ENCODE peak calls at places on chromosome X, in four cellular contexts. P is IMR-90, A is H9, C is H1. Z is an unnamed sample.

GRCh38 chrX:94961730-94962129 is 1287.7 kb downstream of the FAM133A start:
- DNase-seq in P (no peak), A (no peak), C (no peak), Z (peak)

GRCh38 chrX:56232221-56233082 is at the start of gene KLF8:
- DNase-seq in P (no peak), A (peak), C (peak), Z (peak)

GRCh38 chrX:51461053-51462050 is 35.0 kb downstream of the NUDT11 start:
- DNase-seq in P (peak), A (peak), C (no peak), Z (peak)

GRCh38 chrX:70166601-70167590 is 10.4 kb upstream of the DGAT2L6 start:
- DNase-seq in P (peak), A (no peak), C (no peak), Z (peak)

GRCh38 chrX:101388604-101389003 is 2.2 kb upstream of the RPL36A start:
- DNase-seq in P (no peak), A (no peak), C (no peak), Z (no peak)

GRCh38 chrX:20523626-20524312 is 257.1 kb upstream of the RPS6KA3 start:
- DNase-seq in P (no peak), A (no peak), C (no peak), Z (no peak)

GRCh38 chrX:8848921-8849320 is 47.7 kb upstream of the FAM9A start:
- DNase-seq in P (peak), A (no peak), C (no peak), Z (no peak)

GRCh38 chrX:22629105-22629725 is 356.5 kb downstream of the CBLL2 start:
- DNase-seq in P (peak), A (no peak), C (no peak), Z (no peak)

GRCh38 chrX:80335062-80335830 is 85.0 kb upstream of the TENT5D start:
- DNase-seq in P (no peak), A (peak), C (peak), Z (peak)

GRCh38 chrX:134948333-134949241 is 42.2 kb upstream of the SMIM10 start:
- DNase-seq in P (peak), A (no peak), C (no peak), Z (peak)

GRCh38 chrX:148633509-148633908 is 133.1 kb downstream of the AFF2 start:
- DNase-seq in P (no peak), A (no peak), C (no peak), Z (no peak)

GRCh38 chrX:57900961-57901360 is 9.3 kb downstream of the ZXDA start:
- DNase-seq in P (peak), A (no peak), C (no peak), Z (no peak)

GRCh38 chrX:150765237-150765636 is 72.0 kb downstream of the MTMR1 start:
- DNase-seq in P (no peak), A (no peak), C (no peak), Z (no peak)

GRCh38 chrX:9948406-9948805 is 18.8 kb upstream of the CLDN34 start:
- DNase-seq in P (peak), A (no peak), C (no peak), Z (no peak)

GRCh38 chrX:129523076-129524055 is at the start of gene SMARCA1:
- DNase-seq in P (peak), A (peak), C (peak), Z (peak)

GRCh38 chrX:122945328-122945727 is 238.8 kb upstream of the GRIA3 start:
- DNase-seq in P (no peak), A (no peak), C (no peak), Z (no peak)

GRCh38 chrX:31334997-31335396 is 263.2 kb upstream of the FTHL17 start:
- DNase-seq in P (no peak), A (no peak), C (no peak), Z (no peak)

GRCh38 chrX:46588263-46588662 is 14.7 kb downstream of the CHST7 start:
- DNase-seq in P (peak), A (peak), C (peak), Z (peak)

GRCh38 chrX:68930576-68931317 is 101.9 kb downstream of the EFNB1 start:
- DNase-seq in P (no peak), A (no peak), C (no peak), Z (peak)

GRCh38 chrX:23773601-23774175 is 9.3 kb upstream of the SAT1 start:
- DNase-seq in P (no peak), A (no peak), C (no peak), Z (no peak)

GRCh38 chrX:140672840-140673731 is 36.5 kb upstream of the LINC00632 start:
- DNase-seq in P (no peak), A (no peak), C (no peak), Z (peak)

GRCh38 chrX:72467171-72467570 is 105.5 kb downstream of the HDAC8 start:
- DNase-seq in P (no peak), A (no peak), C (no peak), Z (no peak)

GRCh38 chrX:132490086-132490419 is 1.2 kb upstream of the MBNL3 start:
- DNase-seq in P (no peak), A (no peak), C (no peak), Z (peak)

GRCh38 chrX:151977923-151978322 is 3.4 kb upstream of the GABRE start:
- DNase-seq in P (no peak), A (no peak), C (no peak), Z (no peak)

GRCh38 chrX:68992998-68993397 is 164.2 kb downstream of the EFNB1 start:
- DNase-seq in P (no peak), A (peak), C (peak), Z (no peak)

GRCh38 chrX:95058815-95059214 is 1384.8 kb downstream of the FAM133A start:
- DNase-seq in P (peak), A (no peak), C (no peak), Z (no peak)

GRCh38 chrX:150465326-150465725 is 102.2 kb downstream of the MAMLD1 start:
- DNase-seq in P (no peak), A (no peak), C (no peak), Z (no peak)

GRCh38 chrX:30085571-30085970 is 129.8 kb upstream of the MAGEB2 start:
- DNase-seq in P (no peak), A (no peak), C (no peak), Z (no peak)

GRCh38 chrX:19709812-19710518 is 177.4 kb downstream of the SH3KBP1 start:
- DNase-seq in P (peak), A (no peak), C (no peak), Z (no peak)

GRCh38 chrX:1417921-1418875 is 26.3 kb upstream of the SLC25A6 start:
- DNase-seq in P (no peak), A (no peak), C (no peak), Z (no peak)

GRCh38 chrX:13087322-13088154 is 43.1 kb upstream of the FAM9C start:
- DNase-seq in P (peak), A (no peak), C (no peak), Z (no peak)

GRCh38 chrX:135170468-135170867 is 730 bp downstream of the CT55 start:
- DNase-seq in P (no peak), A (no peak), C (no peak), Z (no peak)

DNA sequence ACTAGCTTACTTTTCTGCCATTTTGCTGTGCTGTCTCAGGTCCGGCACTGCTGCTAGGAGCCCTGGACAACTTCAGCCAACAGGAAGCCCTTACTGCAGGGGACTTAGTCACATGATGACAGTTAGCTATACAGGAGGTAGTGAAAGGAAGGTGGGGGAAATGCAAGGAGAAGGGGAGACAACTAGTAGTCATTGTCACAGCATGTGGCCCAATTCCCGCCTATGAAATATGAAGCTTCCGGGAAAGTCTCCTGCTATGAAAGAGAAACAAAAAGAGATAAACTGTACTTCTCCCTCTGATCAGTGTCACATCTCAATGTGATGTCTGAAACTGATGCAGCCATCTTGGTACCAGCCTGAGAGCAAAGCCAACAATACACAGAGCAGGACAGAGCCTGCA is 71.6 kb downstream of the AMELX start:
- DNase-seq in P (no peak), A (no peak), C (no peak), Z (no peak)
- H4K5ac ChIP-seq in P (no peak), A (no peak), C (no peak), Z (no peak)

GRCh38 chrX:48694776-48695523 is 1.6 kb upstream of the SUV39H1 start:
- DNase-seq in P (no peak), A (no peak), C (no peak), Z (no peak)

GRCh38 chrX:48697182-48697727 is 721 bp downstream of the SUV39H1 start:
- DNase-seq in P (no peak), A (no peak), C (no peak), Z (no peak)

GRCh38 chrX:48695925-48696300 is 621 bp upstream of the SUV39H1 start:
- DNase-seq in P (no peak), A (no peak), C (no peak), Z (peak)

GRCh38 chrX:48695524-48695875 is 1.0 kb upstream of the SUV39H1 start:
- DNase-seq in P (peak), A (no peak), C (no peak), Z (no peak)

DNA sequence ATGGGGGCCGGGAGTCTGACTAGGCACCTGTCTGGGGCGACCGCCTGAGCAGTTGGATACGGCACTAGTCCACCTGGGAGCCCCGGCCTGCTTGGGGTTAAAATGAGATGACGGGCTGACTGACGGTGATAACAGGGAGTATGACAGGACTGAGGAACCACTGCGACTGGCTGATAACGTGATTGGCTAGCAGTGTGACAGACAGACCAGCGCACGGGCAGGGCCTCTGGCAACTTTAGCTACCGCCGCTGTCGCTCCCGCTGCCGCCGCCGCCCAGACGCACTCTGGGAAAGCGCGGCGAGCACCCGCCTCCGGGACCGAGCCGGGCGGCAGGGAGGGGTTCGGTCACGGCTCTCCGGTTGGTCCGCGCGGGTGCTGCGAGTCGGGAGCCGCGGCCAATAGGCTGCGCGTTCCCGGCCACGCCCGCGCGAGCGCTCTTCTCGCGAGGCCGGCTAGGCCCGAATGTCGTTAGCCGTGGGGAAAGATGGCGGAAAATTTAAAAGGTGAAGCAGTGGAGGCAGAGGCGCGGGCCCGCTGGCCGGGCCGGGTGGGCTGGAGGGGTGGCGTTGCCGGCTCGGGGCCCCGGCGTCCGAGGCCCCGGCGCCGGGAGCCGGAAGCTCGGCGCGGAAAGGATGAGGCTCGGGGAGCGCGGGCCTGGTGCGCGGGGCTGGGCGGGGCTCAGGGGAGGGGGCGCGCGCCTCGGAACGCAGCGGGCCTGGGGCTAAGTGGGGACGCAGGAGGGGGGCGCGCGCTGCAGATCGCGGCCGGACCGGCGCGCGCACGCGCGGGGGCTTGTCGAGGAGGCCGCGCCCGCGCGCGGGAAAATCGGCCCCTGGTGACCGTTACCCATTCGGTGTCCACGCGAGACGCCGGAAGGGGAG is at the start of gene SUV39H1:
- DNase-seq in P (peak), A (peak), C (peak), Z (peak)
- H3K23ac ChIP-seq in P (no peak), A (no peak), C (no peak), Z (no peak)

GRCh38 chrX:3806630-3807029 is 93.2 kb upstream of the PRKX start:
- DNase-seq in P (no peak), A (no peak), C (no peak), Z (no peak)

GRCh38 chrX:3815896-3816664 is 102.6 kb upstream of the PRKX start:
- DNase-seq in P (peak), A (peak), C (peak), Z (peak)

GRCh38 chrX:3807906-3808305 is 94.5 kb upstream of the PRKX start:
- DNase-seq in P (no peak), A (no peak), C (no peak), Z (no peak)

GRCh38 chrX:3811331-3812311 is 98.2 kb upstream of the PRKX start:
- DNase-seq in P (peak), A (no peak), C (no peak), Z (no peak)
- H3K18ac ChIP-seq in P (no peak), A (no peak), C (no peak), Z (no peak)

GRCh38 chrX:121163443-121163842 is 116.0 kb downstream of the GLUD2 start:
- DNase-seq in P (no peak), A (no peak), C (no peak), Z (no peak)
- H4K5ac ChIP-seq in P (no peak), A (no peak), C (no peak), Z (no peak)

Z was measured in mesendoderm.